ENCODE peak calls at places on chromosomes 12 and 14, in six cellular contexts. O, E, B, S, F and G are unnamed samples.

GRCh38 chr14:94227029-94227428 is 52.9 kb downstream of the PPP4R4 start:
- DNase-seq in O (peak; percentile 26), E (no peak), B (no peak), S (no peak), F (no peak), G (no peak)

GRCh38 chr12:93381183-93381975 is 3.7 kb downstream of the NUDT4 start:
- DNase-seq in O (no peak), E (no peak), B (peak; percentile 23), S (no peak), F (peak; percentile 12), G (no peak)

GRCh38 chr14:100294213-100294962 is 11.9 kb downstream of the SLC25A29 start:
- DNase-seq in O (no peak), E (no peak), B (no peak), S (no peak), F (no peak), G (no peak)

GRCh38 chr14:74881425-74882102 is at the start of gene DLST:
- DNase-seq in O (peak; percentile 84), E (peak; percentile 84), B (peak; percentile 90), S (peak; percentile 95), F (peak; percentile 92), G (peak; percentile 90)

GRCh38 chr12:106600503-106600902 is 17.7 kb downstream of the RFX4 start:
- DNase-seq in O (no peak), E (no peak), B (no peak), S (no peak), F (peak; percentile 84), G (peak; percentile 61)

GRCh38 chr14:69917287-69917686 is 38.1 kb downstream of the SMOC1 start:
- DNase-seq in O (no peak), E (no peak), B (no peak), S (no peak), F (no peak), G (no peak)

GRCh38 chr14:63257299-63257698 is 53.1 kb downstream of the RHOJ start:
- DNase-seq in O (no peak), E (no peak), B (no peak), S (no peak), F (no peak), G (no peak)

GRCh38 chr12:5856692-5857091 is 88.4 kb downstream of the ANO2 start:
- DNase-seq in O (no peak), E (no peak), B (no peak), S (no peak), F (peak; percentile 43), G (no peak)

GRCh38 chr14:22822619-22823551 is 6.8 kb upstream of the MRPL52 start:
- DNase-seq in O (peak; percentile 86), E (peak; percentile 89), B (peak; percentile 89), S (peak; percentile 92), F (peak; percentile 99), G (peak; percentile 97)

GRCh38 chr12:13196302-13196921 is at the start of gene EMP1:
- DNase-seq in O (peak; percentile 100), E (no peak), B (peak; percentile 100), S (no peak), F (peak; percentile 88), G (no peak)

GRCh38 chr14:69501362-69501964 is 16.9 kb downstream of the PLEKHD1 start:
- DNase-seq in O (peak; percentile 15), E (no peak), B (no peak), S (no peak), F (no peak), G (no peak)

GRCh38 chr12:124720687-124721500 is 142.8 kb downstream of the SCARB1 start:
- DNase-seq in O (peak; percentile 60), E (no peak), B (peak; percentile 82), S (no peak), F (no peak), G (no peak)

GRCh38 chr12:14578646-14579045 is 11.0 kb upstream of the PLBD1 start:
- DNase-seq in O (no peak), E (no peak), B (no peak), S (no peak), F (no peak), G (no peak)

GRCh38 chr14:62889354-62889753 is 155.9 kb downstream of the KCNH5 start:
- DNase-seq in O (peak; percentile 5), E (no peak), B (no peak), S (no peak), F (no peak), G (no peak)

GRCh38 chr12:3281588-3282150 is 204.5 kb downstream of the TSPAN9 start:
- DNase-seq in O (no peak), E (no peak), B (peak; percentile 60), S (no peak), F (no peak), G (no peak)

GRCh38 chr12:109687250-109687649 is 26.4 kb upstream of the FAM222A start:
- DNase-seq in O (no peak), E (no peak), B (no peak), S (no peak), F (no peak), G (no peak)

GRCh38 chr12:123744836-123745235 is 17.3 kb upstream of the DNAH10 start:
- DNase-seq in O (no peak), E (no peak), B (no peak), S (no peak), F (peak; percentile 30), G (peak; percentile 46)

GRCh38 chr12:80763874-80764273 is 47.2 kb downstream of the MYF5 start:
- DNase-seq in O (peak; percentile 66), E (peak; percentile 43), B (peak; percentile 62), S (no peak), F (peak; percentile 60), G (no peak)

GRCh38 chr12:53844989-53845836 is 93.4 kb upstream of the HOXC13 start:
- DNase-seq in O (peak; percentile 3), E (no peak), B (no peak), S (no peak), F (peak; percentile 91), G (peak; percentile 45)
- H2BK120ac ChIP-seq in O (no peak overlapping the region), E (no peak overlapping the region), B (no peak overlapping the region), S (no peak overlapping the region), F (no peak overlapping the region), G (no peak overlapping the region)

DNA sequence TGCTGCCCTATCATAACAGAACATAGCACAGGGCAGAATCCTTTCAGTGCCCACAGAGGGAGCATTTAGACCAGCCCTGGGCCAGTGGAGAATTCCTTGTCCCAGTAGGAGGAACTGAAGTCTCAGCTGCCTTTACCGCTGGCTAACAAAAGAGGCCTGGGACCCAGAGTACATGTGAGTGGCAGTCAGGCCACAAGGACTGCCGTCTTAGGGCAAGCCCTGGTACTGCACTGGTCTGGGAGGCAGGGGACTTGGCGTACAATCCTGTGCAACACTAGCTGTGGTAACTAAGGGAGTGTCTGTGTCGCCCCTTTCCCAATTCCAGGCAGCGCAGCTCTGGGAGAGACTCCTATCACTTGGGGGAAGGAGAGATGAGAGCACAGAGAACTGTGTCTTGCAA is 17.0 kb upstream of the CSRP2 start:
- DNase-seq in O (no peak), E (no peak), B (no peak), S (no peak), F (no peak), G (peak; percentile 58)
- H2BK120ac ChIP-seq in O (no peak overlapping the region), E (no peak overlapping the region), B (no peak overlapping the region), S (no peak overlapping the region), F (no peak overlapping the region), G (no peak overlapping the region)

GRCh38 chr12:104514127-104514810 is 57.5 kb downstream of the CHST11 start:
- DNase-seq in O (no peak), E (no peak), B (no peak), S (no peak), F (no peak), G (no peak)

GRCh38 chr12:104513681-104514080 is 56.9 kb downstream of the CHST11 start:
- DNase-seq in O (no peak), E (peak; percentile 26), B (no peak), S (no peak), F (peak; percentile 65), G (no peak)

GRCh38 chr12:104517880-104518279 is 61.1 kb downstream of the CHST11 start:
- DNase-seq in O (no peak), E (no peak), B (no peak), S (no peak), F (no peak), G (no peak)

GRCh38 chr12:104516821-104517220 is 60.1 kb downstream of the CHST11 start:
- DNase-seq in O (no peak), E (no peak), B (no peak), S (no peak), F (no peak), G (no peak)

DNA sequence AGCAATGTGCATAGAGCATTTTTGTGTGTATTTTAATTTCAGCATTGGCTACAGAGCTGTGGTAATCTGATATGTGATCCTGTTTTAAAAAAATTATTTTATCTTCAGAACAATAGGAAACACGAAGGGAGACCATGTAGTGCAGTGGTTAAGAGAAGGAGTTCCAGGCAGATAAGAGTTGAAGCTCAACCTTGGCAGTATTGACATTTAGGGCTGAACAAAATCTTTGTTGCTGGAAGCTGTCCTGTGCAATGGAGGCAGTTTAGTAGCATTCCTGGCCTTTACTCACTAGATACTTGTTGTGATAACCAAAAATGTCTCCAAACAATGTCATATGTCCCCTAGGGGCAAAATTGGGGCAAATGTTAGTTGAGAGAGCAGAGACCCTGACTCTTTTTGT is 59.2 kb downstream of the CHST11 start:
- DNase-seq in O (no peak), E (no peak), B (no peak), S (no peak), F (no peak), G (no peak)
- H2BK120ac ChIP-seq in O (no peak overlapping the region), E (no peak overlapping the region), B (no peak overlapping the region), S (no peak overlapping the region), F (no peak overlapping the region), G (no peak overlapping the region)

DNA sequence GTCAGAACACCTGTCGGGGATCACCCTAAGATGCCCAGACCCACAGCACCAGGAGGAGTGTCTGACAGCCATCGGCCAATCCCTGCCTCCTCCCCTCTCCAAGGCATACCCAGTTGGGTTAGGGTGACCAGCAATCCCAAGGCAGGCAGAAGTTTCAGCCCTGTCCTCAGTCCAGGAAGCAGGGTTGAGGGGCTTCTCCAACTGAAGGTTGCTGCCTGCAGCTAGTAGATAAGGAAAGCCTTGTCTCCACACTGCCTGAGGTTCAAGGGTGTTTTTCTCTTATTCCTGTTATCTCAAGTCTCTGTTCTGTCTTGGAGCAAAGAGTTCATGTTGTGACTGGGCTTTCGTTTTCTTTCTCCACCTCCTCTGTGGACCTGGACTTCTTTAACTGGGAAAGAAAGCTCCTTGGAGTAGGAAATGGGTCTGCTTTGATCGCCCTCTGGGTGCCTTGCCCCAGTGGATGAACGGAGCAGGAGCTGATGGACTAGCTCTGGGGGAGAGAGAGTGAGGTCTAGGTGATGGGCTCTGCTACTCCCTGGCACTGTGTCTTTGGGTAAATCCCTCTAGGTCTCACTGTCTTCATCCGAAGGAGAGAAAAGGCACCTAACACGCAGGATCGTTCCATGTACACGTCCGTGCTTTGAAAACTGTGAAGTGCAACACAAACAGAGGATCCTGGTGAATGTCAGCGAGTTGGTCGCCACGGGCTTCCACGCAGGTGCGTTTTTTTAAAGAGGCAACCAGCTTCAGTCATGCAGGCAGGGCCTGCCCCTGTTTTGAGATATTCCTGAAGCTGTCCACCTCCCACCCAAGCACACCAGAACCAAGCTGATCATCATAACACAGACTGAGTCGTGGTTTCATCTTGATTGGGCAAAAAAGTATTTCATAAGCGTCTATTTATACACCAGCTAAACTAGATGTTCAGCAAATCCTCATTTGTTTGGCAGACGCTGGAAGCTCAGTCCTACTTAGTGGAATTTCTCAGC is 52.5 kb upstream of the FOXN3 start:
- DNase-seq in O (peak; percentile 50), E (no peak), B (peak; percentile 17), S (no peak), F (no peak), G (no peak)
- H2BK120ac ChIP-seq in O (no peak overlapping the region), E (no peak overlapping the region), B (no peak overlapping the region), S (no peak overlapping the region), F (no peak overlapping the region), G (no peak overlapping the region)